ENCODE peak calls at places on chromosomes 6 and 20, in ten cellular contexts. F, K, Q, D, G, L, C, O, R and A are unnamed samples.

GRCh38 chr6:137147195-137147594 is 26.2 kb downstream of the IL22RA2 start:
- DNase-seq in F (no peak), K (no peak), Q (no peak), D (no peak), G (no peak), L (no peak), C (no peak), O (no peak), R (no peak), A (no peak)

GRCh38 chr6:12536416-12536815 is 180.2 kb upstream of the PHACTR1 start:
- DNase-seq in F (no peak), K (no peak), Q (no peak), D (no peak), G (no peak), L (no peak), C (no peak), O (no peak), R (no peak), A (no peak)

GRCh38 chr6:159217595-159218275 is 48.5 kb downstream of the FNDC1 start:
- DNase-seq in F (no peak), K (peak), Q (no peak), D (no peak), G (no peak), L (no peak), C (peak), O (no peak), R (peak), A (no peak)

GRCh38 chr20:17823382-17824144 is 123.8 kb downstream of the BANF2 start:
- DNase-seq in F (no peak), K (no peak), Q (no peak), D (no peak), G (no peak), L (no peak), C (no peak), O (no peak), R (no peak), A (peak)

GRCh38 chr6:81790034-81790433 is 37.6 kb upstream of the TENT5A start:
- DNase-seq in F (no peak), K (no peak), Q (no peak), D (no peak), G (no peak), L (no peak), C (no peak), O (no peak), R (no peak), A (no peak)

GRCh38 chr20:645318-646106 is 7.5 kb downstream of the SRXN1 start:
- DNase-seq in F (peak), K (peak), Q (peak), D (peak), G (no peak), L (peak), C (peak), O (peak), R (peak), A (peak)

GRCh38 chr6:112038756-112039430 is 15.0 kb upstream of the CCN6 start:
- DNase-seq in F (no peak), K (no peak), Q (no peak), D (no peak), G (no peak), L (no peak), C (no peak), O (no peak), R (no peak), A (no peak)

GRCh38 chr20:17651761-17652388 is 30.2 kb downstream of the RRBP1 start:
- DNase-seq in F (no peak), K (no peak), Q (no peak), D (no peak), G (no peak), L (no peak), C (peak), O (no peak), R (no peak), A (peak)

GRCh38 chr20:60467771-60468170 is 509.5 kb downstream of the CDH26 start:
- DNase-seq in F (no peak), K (no peak), Q (no peak), D (no peak), G (no peak), L (no peak), C (no peak), O (no peak), R (no peak), A (no peak)

GRCh38 chr6:169890901-169891300 is 139.5 kb downstream of the ERMARD start:
- DNase-seq in F (no peak), K (no peak), Q (no peak), D (no peak), G (no peak), L (no peak), C (no peak), O (no peak), R (no peak), A (no peak)

GRCh38 chr6:152595507-152595906 is 41.7 kb downstream of the SYNE1 start:
- DNase-seq in F (no peak), K (no peak), Q (no peak), D (no peak), G (no peak), L (no peak), C (no peak), O (no peak), R (no peak), A (no peak)

GRCh38 chr6:89197141-89197540 is 20.0 kb downstream of the GABRR1 start:
- DNase-seq in F (no peak), K (no peak), Q (no peak), D (no peak), G (no peak), L (no peak), C (no peak), O (no peak), R (no peak), A (no peak)

GRCh38 chr6:13795041-13795748 is 19.2 kb downstream of the MCUR1 start:
- DNase-seq in F (peak), K (peak), Q (peak), D (peak), G (peak), L (peak), C (peak), O (peak), R (peak), A (peak)

GRCh38 chr6:150840185-150840584 is 25.3 kb upstream of the MTHFD1L start:
- DNase-seq in F (no peak), K (no peak), Q (no peak), D (no peak), G (no peak), L (no peak), C (no peak), O (no peak), R (no peak), A (no peak)